ENCODE peak calls at places on chromosome 1, in eight cellular contexts. K is ovary, B is esophagus squamous epithelium, L is body of pancreas, N is heart left ventricle, R is spleen, V is transverse colon, U is A549. T is an unnamed sample.

GRCh38 chr1:210369425-210369824 is 40.7 kb downstream of the HHAT start:
- DNase-seq in K (no peak), B (no peak), L (no peak), N (no peak), R (no peak), V (no peak), U (no peak), T (no peak)

GRCh38 chr1:221900678-221901077 is 158.8 kb upstream of the DUSP10 start:
- DNase-seq in K (no peak), B (no peak), L (no peak), N (no peak), R (no peak), V (no peak), U (no peak), T (no peak)

GRCh38 chr1:23521588-23521987 is 9.4 kb downstream of the E2F2 start:
- DNase-seq in K (no peak), B (no peak), L (no peak), N (no peak), R (no peak), V (no peak), U (peak; percentile 31), T (no peak)

GRCh38 chr1:111556318-111557037 is 53.0 kb upstream of the ADORA3 start:
- DNase-seq in K (no peak), B (no peak), L (no peak), N (no peak), R (no peak), V (no peak), U (no peak), T (no peak)

GRCh38 chr1:204263240-204263848 is 49.6 kb upstream of the GOLT1A start:
- DNase-seq in K (no peak), B (no peak), L (no peak), N (no peak), R (no peak), V (no peak), U (no peak), T (no peak)

GRCh38 chr1:108646661-108647269 is 14.1 kb downstream of the HENMT1 start:
- DNase-seq in K (peak; percentile 23), B (peak; percentile 45), L (peak; percentile 51), N (peak; percentile 87), R (peak; percentile 96), V (peak; percentile 89), U (no peak), T (no peak)

GRCh38 chr1:9724706-9725476 is 73.4 kb downstream of the PIK3CD start:
- DNase-seq in K (no peak), B (no peak), L (peak; percentile 50), N (peak; percentile 83), R (peak; percentile 93), V (peak; percentile 65), U (peak; percentile 67), T (no peak)

GRCh38 chr1:109886827-109887226 is 23.8 kb upstream of the CSF1 start:
- DNase-seq in K (no peak), B (no peak), L (no peak), N (no peak), R (peak; percentile 83), V (no peak), U (no peak), T (no peak)

GRCh38 chr1:230321741-230322420 is 104.3 kb downstream of the PGBD5 start:
- DNase-seq in K (no peak), B (no peak), L (no peak), N (no peak), R (no peak), V (no peak), U (no peak), T (no peak)

GRCh38 chr1:154481058-154481457 is 21.0 kb upstream of the TDRD10 start:
- DNase-seq in K (no peak), B (no peak), L (no peak), N (no peak), R (no peak), V (no peak), U (no peak), T (no peak)

GRCh38 chr1:12177999-12178441 is 11.2 kb downstream of the TNFRSF1B start:
- DNase-seq in K (no peak), B (no peak), L (peak; percentile 66), N (peak; percentile 90), R (no peak), V (peak; percentile 64), U (no peak), T (no peak)

GRCh38 chr1:234272656-234273312 is 100.5 kb upstream of the COA6 start:
- DNase-seq in K (no peak), B (no peak), L (peak; percentile 78), N (no peak), R (no peak), V (no peak), U (no peak), T (no peak)

GRCh38 chr1:81703352-81703735 is 97.4 kb upstream of the ADGRL2 start:
- DNase-seq in K (no peak), B (no peak), L (no peak), N (no peak), R (no peak), V (no peak), U (no peak), T (no peak)

DNA sequence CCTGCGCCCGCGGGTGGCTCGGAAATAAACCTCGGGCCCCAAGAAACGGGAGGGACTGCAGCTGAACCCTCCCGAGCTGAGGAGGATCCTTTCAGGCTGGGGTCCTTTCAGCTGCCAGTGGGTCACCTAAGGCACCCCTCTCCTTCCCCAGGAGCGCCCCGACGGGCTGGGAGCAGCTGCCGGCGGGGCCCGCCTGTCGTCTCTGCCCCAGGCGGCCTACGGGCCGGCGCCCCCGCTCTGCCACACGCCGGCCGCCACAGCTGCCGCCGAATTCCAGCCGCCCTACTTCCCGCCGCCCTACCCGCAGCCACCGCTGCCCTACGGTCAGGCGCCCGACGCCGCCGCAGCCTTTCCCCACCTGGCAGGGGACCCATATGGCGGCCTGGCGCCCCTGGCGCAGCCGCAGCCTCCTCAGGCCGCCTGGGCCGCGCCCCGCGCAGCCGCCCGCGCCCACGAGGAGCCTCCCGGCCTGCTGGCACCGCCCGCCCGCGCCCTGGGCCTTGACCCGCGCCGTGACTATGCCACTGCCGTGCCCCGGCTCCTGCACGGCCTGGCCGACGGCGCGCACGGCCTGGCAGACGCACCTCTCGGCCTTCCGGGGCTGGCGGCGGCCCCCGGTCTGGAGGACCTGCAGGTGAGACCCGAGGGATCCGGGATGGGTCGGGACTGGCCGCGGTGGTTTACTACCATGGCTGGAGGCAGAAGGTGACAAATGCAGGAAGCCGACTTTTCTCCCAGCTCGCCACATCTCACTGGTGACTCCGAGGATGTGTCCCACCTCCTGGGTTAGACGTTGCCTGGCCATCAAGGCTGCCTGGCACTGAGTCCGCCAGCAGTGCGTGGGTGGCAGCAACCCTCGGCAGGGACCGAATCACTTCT is 901 bp downstream of the TFAP2E start:
- DNase-seq in K (no peak), B (no peak), L (no peak), N (no peak), R (peak; percentile 75), V (no peak), U (no peak), T (no peak)
- H3K4me3 ChIP-seq in K (no peak overlapping the region), B (peak overlapping the region; percentile 43), L (peak overlapping the region; percentile 38), N (peak overlapping the region; percentile 17), R (peak overlapping the region; percentile 46), V (no peak overlapping the region), U (peak overlapping the region; percentile 71), T (peak overlapping the region; percentile 46)

DNA sequence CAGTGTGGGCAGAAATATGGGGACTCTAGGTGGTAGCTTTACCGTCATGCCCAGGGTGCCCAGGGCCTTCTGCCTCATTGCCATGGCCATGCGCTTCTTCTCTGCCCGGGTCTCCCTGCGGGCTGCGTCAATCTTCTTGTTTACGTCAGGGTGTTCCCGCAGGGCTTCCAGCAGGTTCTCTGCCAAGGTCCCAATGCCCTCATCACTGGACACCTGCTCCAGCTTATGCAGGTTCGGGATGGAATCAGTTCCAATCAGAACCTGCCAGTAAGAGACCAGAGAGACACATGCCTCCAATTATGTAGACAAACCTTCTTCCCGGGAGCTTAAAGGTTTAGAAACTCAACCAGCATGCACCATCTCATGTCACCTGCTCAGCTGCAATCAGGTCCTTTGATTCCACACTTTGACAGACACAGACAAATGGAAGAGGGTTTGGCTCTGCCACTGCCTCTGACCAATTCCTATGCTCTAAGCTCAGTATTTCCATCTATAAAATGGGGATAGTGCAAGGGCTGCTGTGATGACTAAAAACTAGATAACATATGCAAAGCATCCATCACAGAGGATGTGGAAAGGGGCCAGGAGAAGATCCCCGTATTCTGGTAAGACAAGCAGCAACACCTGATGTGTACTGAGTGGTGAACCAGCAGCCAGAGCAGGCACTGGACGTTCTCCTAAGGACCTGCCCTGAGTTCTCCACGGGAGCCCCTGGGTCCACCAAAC is 121.2 kb downstream of the UBR4 start:
- DNase-seq in K (no peak), B (no peak), L (no peak), N (no peak), R (no peak), V (no peak), U (no peak), T (no peak)
- TF ChIP-seq POLR2A in K (no peak), B (no peak), L (no peak), N (no peak), R (no peak), V (no peak), U (no peak), T (no peak)

GRCh38 chr1:198879711-198880306 is 241.0 kb downstream of the PTPRC start:
- DNase-seq in K (no peak), B (no peak), L (no peak), N (no peak), R (no peak), V (no peak), U (no peak), T (no peak)

GRCh38 chr1:198873696-198874230 is 234.9 kb downstream of the PTPRC start:
- DNase-seq in K (no peak), B (no peak), L (no peak), N (no peak), R (no peak), V (no peak), U (no peak), T (no peak)

GRCh38 chr1:198880397-198880796 is 241.6 kb downstream of the PTPRC start:
- DNase-seq in K (no peak), B (no peak), L (no peak), N (no peak), R (no peak), V (no peak), U (no peak), T (no peak)

GRCh38 chr1:198878566-198878965 is 239.7 kb downstream of the PTPRC start:
- DNase-seq in K (no peak), B (no peak), L (no peak), N (no peak), R (no peak), V (no peak), U (no peak), T (no peak)

DNA sequence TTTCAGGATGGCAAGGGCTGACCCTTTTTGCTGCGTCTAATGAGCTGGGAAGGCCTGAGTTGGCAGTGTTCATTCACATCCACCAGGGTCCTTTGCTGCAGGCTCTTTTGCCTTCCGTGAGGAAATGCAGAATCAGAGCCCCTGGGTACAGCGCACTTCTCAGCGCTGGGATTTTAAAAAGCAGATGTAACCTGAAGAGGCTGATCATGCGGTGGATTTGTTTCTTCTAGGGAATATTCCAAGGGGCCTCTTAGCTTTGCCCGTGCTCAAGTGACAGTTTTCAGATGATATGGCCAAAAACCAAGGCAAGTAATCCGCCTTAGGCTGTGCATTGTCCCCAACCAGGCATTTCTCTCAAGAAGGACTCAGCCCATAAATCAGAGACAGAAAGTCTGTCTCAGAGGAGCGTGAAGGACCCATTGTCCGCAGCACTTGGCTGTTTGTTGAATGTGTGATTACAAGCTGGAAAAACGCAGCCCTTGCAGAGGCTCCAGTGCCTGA is 237.6 kb downstream of the PTPRC start:
- DNase-seq in K (no peak), B (no peak), L (no peak), N (no peak), R (no peak), V (no peak), U (no peak), T (no peak)
- TF ChIP-seq CTCF in K (no peak), B (no peak), L (no peak), N (no peak), R (no peak), V (no peak), U (no peak), T (no peak)

GRCh38 chr1:28812669-28813468 is 899 bp downstream of the OPRD1 start:
- DNase-seq in K (no peak), B (no peak), L (no peak), N (no peak), R (no peak), V (no peak), U (no peak), T (no peak)
- H3K4me3 ChIP-seq in K (no peak overlapping the region), B (no peak overlapping the region), L (no peak overlapping the region), N (no peak overlapping the region), R (no peak overlapping the region), V (no peak overlapping the region), U (no peak overlapping the region), T (no peak overlapping the region)

T was measured in vagina.